ENCODE peak calls at places on chromosome 20, in ten cellular contexts. D is Peyer's patch, U is thyroid gland, E is HepG2, H is right lobe of liver, O is breast epithelium, F is adrenal gland, X is suprapubic skin, Z is endothelial cell of umbilical vein, J is sigmoid colon. K is an unnamed sample.

GRCh38 chr20:40741507-40742106 is 52.6 kb upstream of the MAFB start:
- DNase-seq in X (no peak), F (peak; percentile 64), H (peak; percentile 68), J (no peak), Z (peak; percentile 61), O (no peak), D (no peak), U (no peak), E (peak; percentile 57), K (peak; percentile 73)

GRCh38 chr20:61636531-61637116 is 384.6 kb downstream of the CDH4 start:
- DNase-seq in H (no peak), Z (no peak), D (no peak), E (no peak), O (no peak), J (no peak), U (no peak), F (no peak), X (no peak), K (no peak)

GRCh38 chr20:45410887-45411286 is 2.8 kb downstream of the DBNDD2 start:
- DNase-seq in X (no peak), H (no peak), Z (no peak), J (no peak), O (no peak), E (no peak), F (no peak), D (no peak), U (no peak), K (no peak)

GRCh38 chr20:2353231-2353630 is 27.5 kb upstream of the TGM6 start:
- DNase-seq in D (no peak), E (no peak), X (no peak), O (no peak), H (no peak), J (no peak), Z (no peak), F (no peak), U (no peak), K (no peak)

GRCh38 chr20:47428851-47429336 is 72.4 kb upstream of the ZMYND8 start:
- DNase-seq in O (no peak), F (peak; percentile 4), Z (no peak), D (no peak), J (no peak), H (no peak), E (peak; percentile 85), X (no peak), U (no peak), K (no peak)

GRCh38 chr20:4671015-4671414 is 50.7 kb upstream of the PRND start:
- DNase-seq in J (no peak), O (no peak), X (no peak), U (no peak), E (no peak), Z (no peak), H (no peak), F (no peak), D (no peak), K (no peak)

GRCh38 chr20:21353236-21353635 is 44.1 kb downstream of the NKX2-4 start:
- DNase-seq in J (no peak), O (no peak), E (no peak), H (no peak), X (no peak), F (no peak), D (no peak), U (no peak), Z (peak; percentile 29), K (no peak)

GRCh38 chr20:62010551-62011402 is 54.9 kb downstream of the TAF4 start:
- DNase-seq in Z (peak; percentile 59), X (no peak), D (peak; percentile 55), H (no peak), J (no peak), U (peak; percentile 39), E (peak; percentile 64), F (peak; percentile 67), O (no peak), K (peak; percentile 76)

GRCh38 chr20:60955687-60956086 is 296.4 kb upstream of the CDH4 start:
- DNase-seq in H (no peak), F (no peak), X (no peak), U (no peak), Z (no peak), O (no peak), E (no peak), D (no peak), J (no peak), K (no peak)

GRCh38 chr20:20831794-20832193 is 119.3 kb upstream of the RALGAPA2 start:
- DNase-seq in E (no peak), O (no peak), J (no peak), U (no peak), F (no peak), H (no peak), Z (no peak), D (no peak), X (no peak), K (no peak)

GRCh38 chr20:11056414-11056813 is 382.6 kb upstream of the JAG1 start:
- DNase-seq in O (no peak), D (no peak), F (no peak), J (no peak), Z (no peak), H (no peak), U (no peak), X (no peak), E (no peak), K (no peak)

GRCh38 chr20:4957939-4958362 is 43.4 kb downstream of the SLC23A2 start:
- DNase-seq in H (no peak), D (no peak), J (no peak), X (no peak), Z (no peak), F (no peak), E (no peak), U (peak; percentile 88), O (no peak), K (no peak)

DNA sequence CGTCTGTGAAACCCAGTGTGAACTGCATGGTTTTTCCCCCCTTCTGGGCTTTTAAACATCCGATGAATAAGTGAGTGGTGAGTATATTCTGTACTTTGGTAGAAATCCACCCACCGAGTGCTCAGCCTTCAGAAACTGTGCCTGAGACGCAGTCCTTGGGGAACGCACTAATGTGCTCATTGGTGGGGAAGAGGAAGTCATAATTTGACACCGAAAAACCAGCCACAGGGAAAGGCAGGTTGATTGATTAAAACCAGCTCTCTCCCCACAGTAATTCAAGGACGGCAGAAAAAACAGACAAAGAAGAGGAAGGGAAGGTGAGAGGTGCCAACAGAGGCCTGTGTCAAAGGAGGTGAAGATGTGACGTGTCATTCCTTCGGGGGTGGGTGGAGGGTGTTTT is 21.7 kb downstream of the EDN3 start:
- DNase-seq in E (no peak), O (no peak), J (no peak), U (no peak), X (no peak), Z (no peak), D (no peak), F (no peak), H (no peak), K (no peak)
- TF ChIP-seq POLR2A in E (no peak), O (no peak), J (no peak), U (no peak), X (no peak), Z (no peak), D (no peak), F (no peak), H (no peak), K (no peak)

GRCh38 chr20:59622496-59622895 is 18.2 kb downstream of the PHACTR3 start:
- DNase-seq in X (no peak), Z (no peak), E (no peak), O (no peak), F (no peak), U (no peak), J (no peak), H (no peak), D (no peak), K (no peak)

GRCh38 chr20:59623133-59623532 is 18.8 kb downstream of the PHACTR3 start:
- DNase-seq in J (no peak), F (no peak), Z (no peak), U (no peak), D (no peak), O (no peak), H (no peak), X (no peak), E (no peak), K (no peak)

GRCh38 chr20:59623583-59623982 is 19.2 kb downstream of the PHACTR3 start:
- DNase-seq in Z (no peak), O (no peak), E (no peak), D (no peak), J (no peak), U (no peak), H (no peak), F (no peak), X (no peak), K (no peak)

GRCh38 chr20:59625214-59625922 is 21.0 kb downstream of the PHACTR3 start:
- DNase-seq in U (no peak), F (no peak), X (no peak), O (no peak), H (no peak), Z (no peak), J (no peak), D (no peak), E (no peak), K (no peak)

DNA sequence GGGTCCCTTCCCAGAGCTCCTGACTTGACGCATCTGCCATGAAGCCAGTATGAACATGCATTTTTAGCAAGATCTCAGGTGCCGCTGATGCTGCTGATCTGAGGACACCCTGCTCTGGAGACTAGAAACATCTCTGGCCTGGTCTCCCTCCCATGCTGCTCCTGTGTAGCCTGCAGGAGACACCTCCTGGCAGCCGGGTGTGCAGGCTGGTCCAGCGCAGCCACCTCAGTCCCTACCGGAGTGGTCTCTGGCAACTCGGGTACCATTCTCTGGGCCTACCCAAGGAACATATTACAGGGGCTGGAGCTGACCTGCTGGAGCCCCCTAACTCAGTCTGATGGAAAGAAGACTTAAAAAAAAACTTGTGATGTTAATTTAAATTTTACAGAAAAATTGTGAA is 20.1 kb downstream of the PHACTR3 start:
- DNase-seq in E (no peak), X (no peak), Z (no peak), J (no peak), U (no peak), O (no peak), D (no peak), H (no peak), F (no peak), K (no peak)
- H3K9me3 ChIP-seq in E (no peaks in the 10 kb centered on the region), X (no peaks in the 10 kb centered on the region), Z (no peaks in the 10 kb centered on the region), J (no peaks in the 10 kb centered on the region), U (no peaks in the 10 kb centered on the region), O (no peaks in the 10 kb centered on the region), D (no peaks in the 10 kb centered on the region), H (no peaks in the 10 kb centered on the region), F (no peaks in the 10 kb centered on the region), K (no peaks in the 10 kb centered on the region)

DNA sequence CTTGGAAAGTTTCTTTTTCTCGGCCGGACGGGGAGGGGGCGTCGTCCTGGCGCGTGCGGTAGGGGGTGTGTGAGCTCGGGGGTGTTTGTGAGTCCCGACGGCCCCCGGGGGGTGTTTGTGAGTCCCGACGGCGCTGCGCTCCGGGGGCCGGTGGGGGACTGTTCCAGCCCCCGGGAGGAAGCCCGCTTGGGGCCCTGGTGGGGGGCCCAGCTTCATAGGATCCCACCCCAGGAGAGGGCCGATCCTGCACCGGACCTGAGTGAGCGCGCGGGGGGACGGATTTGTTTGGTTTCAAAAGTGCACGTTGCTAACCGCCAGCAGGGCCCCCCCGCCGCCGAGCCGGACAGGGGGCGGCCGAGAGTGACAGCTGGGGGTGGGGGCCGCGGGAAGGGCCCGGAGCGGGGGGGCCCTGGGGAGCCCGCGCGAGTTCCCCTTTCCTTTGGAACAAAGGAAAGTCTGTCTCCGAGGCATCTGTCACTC is 441 bp downstream of the TGIF2 start:
- DNase-seq in X (peak; percentile 80), H (peak; percentile 55), F (peak; percentile 22), E (peak; percentile 48), Z (peak; percentile 29), D (peak; percentile 59), O (no peak), J (peak; percentile 79), U (peak; percentile 41), K (no peak)
- TF ChIP-seq POLR2A in X (no peak), H (no peak), F (no peak), E (no peak), Z (no peak), D (no peak), O (no peak), J (no peak), U (no peak), K (no peak)

GRCh38 chr20:31256959-31257358 is 505 bp upstream of the DEFB115 start:
- DNase-seq in H (no peak), E (no peak), J (no peak), O (no peak), Z (no peak), D (no peak), F (no peak), X (no peak), U (no peak), K (no peak)
- H3K9me3 ChIP-seq in H (no peaks in the 10 kb centered on the region), E (no peaks in the 10 kb centered on the region), J (no peaks in the 10 kb centered on the region), O (no peaks in the 10 kb centered on the region), Z (peaks cover 2% of the 10 kb centered on the region), D (no peaks in the 10 kb centered on the region), F (no peaks in the 10 kb centered on the region), X (peaks cover 12% of the 10 kb centered on the region), U (no peaks in the 10 kb centered on the region), K (no peaks in the 10 kb centered on the region)

K was measured in testis.